ENCODE peak calls at places on chromosome 4, in five cellular contexts. V is ascending aorta, K is GM10248, S is HFFc6, G is cardiac muscle cell. L is an unnamed sample.

GRCh38 chr4:140103676-140104075 is 50.3 kb downstream of the MAML3 start:
- DNase-seq in S (no peak), V (no peak), K (no peak), G (no peak), L (no peak)

GRCh38 chr4:40856836-40857362 is 107.1 kb downstream of the NSUN7 start:
- DNase-seq in G (peak), V (peak), S (no peak), K (peak), L (no peak)

GRCh38 chr4:40525811-40526598 is 103.7 kb downstream of the RBM47 start:
- DNase-seq in K (no peak), G (no peak), S (peak), V (peak), L (peak)

GRCh38 chr4:106494066-106494465 is 125.5 kb upstream of the GIMD1 start:
- DNase-seq in V (no peak), K (no peak), G (no peak), S (peak), L (no peak)

GRCh38 chr4:99634742-99635360 is 22.8 kb downstream of the C4orf54 start:
- DNase-seq in V (no peak), S (no peak), K (no peak), G (no peak), L (no peak)

GRCh38 chr4:82989567-82990429 is 20.8 kb downstream of the LIN54 start:
- DNase-seq in G (no peak), S (no peak), V (no peak), K (peak), L (no peak)

GRCh38 chr4:186746581-186746980 is 22.9 kb upstream of the FAT1 start:
- DNase-seq in V (no peak), K (no peak), G (no peak), S (peak), L (no peak)

GRCh38 chr4:8050555-8051206 is 107.9 kb downstream of the ABLIM2 start:
- DNase-seq in K (no peak), G (peak), V (peak), S (no peak), L (no peak)

GRCh38 chr4:84684361-84684760 is 101.4 kb downstream of the CDS1 start:
- DNase-seq in S (no peak), G (no peak), K (no peak), V (no peak), L (no peak)

GRCh38 chr4:184274288-184274951 is 56.7 kb upstream of the ENPP6 start:
- DNase-seq in S (peak), K (no peak), G (peak), V (no peak), L (no peak)

GRCh38 chr4:173074501-173074946 is 94.1 kb upstream of the GALNT7 start:
- DNase-seq in G (no peak), S (peak), V (no peak), K (no peak), L (peak)

GRCh38 chr4:6324999-6325790 is 55.5 kb downstream of the WFS1 start:
- DNase-seq in S (no peak), V (no peak), G (no peak), K (no peak), L (no peak)

GRCh38 chr4:25101836-25102235 is 58.4 kb downstream of the SEPSECS start:
- DNase-seq in G (no peak), K (no peak), S (no peak), V (no peak), L (no peak)

GRCh38 chr4:158624889-158625478 is 46.7 kb downstream of the C4orf46 start:
- DNase-seq in V (no peak), S (peak), G (peak), K (peak), L (peak)

GRCh38 chr4:46445689-46446339 is 55.9 kb upstream of the GABRA2 start:
- DNase-seq in V (no peak), G (no peak), S (no peak), K (no peak), L (no peak)

GRCh38 chr4:88822034-88822433 is 124.4 kb upstream of the NAP1L5 start:
- DNase-seq in V (no peak), G (no peak), S (no peak), K (no peak), L (no peak)

GRCh38 chr4:5976431-5976830 is 41.8 kb downstream of the C4orf50 start:
- DNase-seq in G (no peak), K (no peak), V (peak), S (no peak), L (no peak)

GRCh38 chr4:31375936-31376335 is 655.8 kb downstream of the PCDH7 start:
- DNase-seq in V (no peak), G (no peak), K (no peak), S (no peak), L (no peak)

GRCh38 chr4:114209589-114209988 is 230.1 kb upstream of the ARSJ start:
- DNase-seq in K (no peak), V (no peak), G (no peak), S (no peak), L (no peak)

GRCh38 chr4:38914859-38915258 is 47.3 kb downstream of the FAM114A1 start:
- DNase-seq in K (peak), G (no peak), S (no peak), V (no peak), L (no peak)

GRCh38 chr4:30642520-30642919 is 77.6 kb upstream of the PCDH7 start:
- DNase-seq in V (no peak), K (no peak), G (no peak), S (no peak), L (no peak)

GRCh38 chr4:163544407-163545038 is 50.0 kb downstream of the TMA16 start:
- DNase-seq in S (peak), K (peak), G (peak), V (peak), L (no peak)

GRCh38 chr4:54940996-54941395 is 184.4 kb downstream of the KDR start:
- DNase-seq in S (no peak), K (no peak), V (no peak), G (no peak), L (no peak)

GRCh38 chr4:47490550-47490949 is 5.5 kb downstream of the ATP10D start:
- DNase-seq in V (no peak), K (no peak), S (peak), G (peak), L (no peak)

GRCh38 chr4:3107271-3108185 is 33.0 kb downstream of the HTT start:
- DNase-seq in G (no peak), V (no peak), K (no peak), S (peak), L (no peak)

GRCh38 chr4:85147481-85148076 is 181.1 kb upstream of the WDFY3 start:
- DNase-seq in K (peak), G (peak), V (no peak), S (peak), L (peak)

GRCh38 chr4:52096048-52096447 is 44.9 kb downstream of the SPATA18 start:
- DNase-seq in K (no peak), V (no peak), S (peak), G (no peak), L (no peak)

GRCh38 chr4:173057442-173057841 is 111.2 kb upstream of the GALNT7 start:
- DNase-seq in K (no peak), S (no peak), V (no peak), G (no peak), L (no peak)

GRCh38 chr4:138982754-138983153 is 32.8 kb upstream of the NOCT start:
- DNase-seq in G (no peak), S (no peak), V (no peak), K (no peak), L (no peak)

GRCh38 chr4:79325436-79325835 is 425 bp downstream of the NAA11 start:
- DNase-seq in V (no peak), K (no peak), G (no peak), S (no peak), L (no peak)

GRCh38 chr4:183571350-183572076 is 66.7 kb downstream of the ING2 start:
- DNase-seq in K (no peak), V (no peak), S (peak), G (peak), L (no peak)

GRCh38 chr4:101135371-101136010 is 211.8 kb downstream of the PPP3CA start:
- DNase-seq in G (no peak), K (peak), S (no peak), V (no peak), L (no peak)

GRCh38 chr4:77493829-77494551 is 111.6 kb upstream of the CXCL13 start:
- DNase-seq in G (no peak), K (no peak), S (peak), V (no peak), L (no peak)

DNA sequence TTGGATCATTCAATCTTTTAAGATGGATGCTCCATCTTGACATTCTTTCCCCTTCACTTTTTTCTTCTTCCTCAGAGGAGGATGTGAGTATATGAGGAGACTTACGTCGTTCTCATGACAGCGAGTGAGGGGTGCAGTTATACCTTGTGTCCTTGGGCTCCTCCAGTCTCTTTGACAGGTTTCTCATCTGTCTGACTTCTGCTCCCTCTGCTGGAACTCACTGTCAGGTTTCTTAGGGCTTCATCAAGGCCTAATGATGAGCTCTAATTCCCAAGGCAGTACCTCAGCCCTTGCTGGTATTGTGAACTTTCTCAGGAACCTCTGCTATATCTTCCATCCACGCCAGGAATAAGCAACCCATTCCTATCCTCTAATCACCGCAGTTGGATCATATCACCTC is 237.8 kb upstream of the ADGRL3 start:
- DNase-seq in V (no peak), K (no peak), G (no peak), S (no peak), L (no peak)
- TF ChIP-seq CTCF in V (no peak), K (no peak), G (no peak), S (no peak), L (no peak)

GRCh38 chr4:111136438-111136837 is 513.6 kb upstream of the PITX2 start:
- DNase-seq in S (peak), K (no peak), G (no peak), V (no peak), L (peak)
- TF ChIP-seq CTCF in S (peak), K (no peak), G (no peak), V (no peak), L (peak)

GRCh38 chr4:117447925-117448324 is 362.5 kb upstream of the TRAM1L1 start:
- DNase-seq in S (no peak), V (no peak), G (no peak), K (no peak), L (no peak)
- TF ChIP-seq CTCF in S (peak), V (no peak), G (no peak), K (peak), L (no peak)

GRCh38 chr4:42397635-42398447 is 553 bp downstream of the SHISA3 start:
- DNase-seq in G (peak), V (no peak), S (no peak), K (peak), L (no peak)

GRCh38 chr4:42399393-42399792 is 2.1 kb downstream of the SHISA3 start:
- DNase-seq in V (no peak), G (no peak), K (no peak), S (no peak), L (no peak)

GRCh38 chr4:42396361-42397255 is 680 bp upstream of the SHISA3 start:
- DNase-seq in S (no peak), G (no peak), K (no peak), V (no peak), L (no peak)

GRCh38 chr4:42397256-42397634 is at the start of gene SHISA3:
- DNase-seq in S (no peak), G (peak), K (peak), V (peak), L (no peak)

GRCh38 chr4:42398448-42399355 is 1.4 kb downstream of the SHISA3 start:
- DNase-seq in S (no peak), G (peak), K (no peak), V (no peak), L (no peak)
- TF ChIP-seq CTCF in S (no peak), G (no peak), K (no peak), V (no peak), L (no peak)

GRCh38 chr4:151408630-151409469 is at the start of gene FHIP1A:
- DNase-seq in V (peak), S (peak), K (peak), G (peak), L (peak)
- TF ChIP-seq CTCF in V (no peak), S (no peak), K (no peak), G (no peak), L (peak)

GRCh38 chr4:150952167-150952845 is 62.8 kb downstream of the LRBA start:
- DNase-seq in S (no peak), V (no peak), K (no peak), G (no peak), L (no peak)
- TF ChIP-seq CTCF in S (no peak), V (no peak), K (no peak), G (no peak), L (no peak)

L was measured in AG09319.